ENCODE peak calls at places on chromosomes 11 and 22, in four cellular contexts. O, C, P and A are unnamed samples.

GRCh38 chr11:44626645-44627044 is 61.2 kb downstream of the CD82 start:
- DNase-seq in C (no peak), P (no peak), O (no peak), A (no peak)

GRCh38 chr11:107457205-107457557 is 444 bp downstream of the CWF19L2 start:
- DNase-seq in C (peak), O (no peak), P (peak), A (no peak)

GRCh38 chr11:20909995-20910726 is 240.8 kb downstream of the NELL1 start:
- DNase-seq in P (no peak), C (no peak), O (no peak), A (no peak)

GRCh38 chr11:112270551-112271180 is 10.0 kb upstream of the PLET1 start:
- DNase-seq in O (peak), P (no peak), C (no peak), A (no peak)

GRCh38 chr11:124115782-124116616 is 749 bp downstream of the VWA5A start:
- DNase-seq in O (peak), C (no peak), P (peak), A (no peak)

GRCh38 chr11:46275964-46276641 is 1.4 kb upstream of the CREB3L1 start:
- DNase-seq in P (no peak), C (no peak), O (no peak), A (no peak)

GRCh38 chr11:76550781-76551180 is 106.0 kb downstream of the EMSY start:
- DNase-seq in C (no peak), O (no peak), P (no peak), A (no peak)

GRCh38 chr11:116881153-116881552 is 43.7 kb upstream of the APOA1 start:
- DNase-seq in C (no peak), P (no peak), O (no peak), A (no peak)

GRCh38 chr11:62664405-62665074 is 470 bp downstream of the C11orf98 start:
- DNase-seq in O (peak), P (peak), C (peak), A (no peak)

GRCh38 chr11:112320668-112321067 is 60.0 kb upstream of the PLET1 start:
- DNase-seq in O (no peak), P (no peak), C (peak), A (no peak)

GRCh38 chr11:12127206-12127898 is 17.0 kb downstream of the MICAL2 start:
- DNase-seq in O (no peak), P (no peak), C (no peak), A (no peak)

GRCh38 chr22:42016111-42016510 is 17.5 kb downstream of the WBP2NL start:
- DNase-seq in P (no peak), O (no peak), C (no peak), A (no peak)

GRCh38 chr11:15185021-15185420 is 70.3 kb downstream of the INSC start:
- DNase-seq in P (no peak), O (no peak), C (no peak), A (no peak)

GRCh38 chr11:130449996-130450419 is 1.6 kb downstream of the ADAMTS15 start:
- DNase-seq in O (peak), C (peak), P (peak), A (no peak)

GRCh38 chr22:24107668-24108067 is 73.6 kb upstream of the SUSD2 start:
- DNase-seq in C (peak), P (no peak), O (no peak), A (no peak)

GRCh38 chr22:25726241-25726640 is 15.7 kb upstream of the MYO18B start:
- DNase-seq in O (no peak), P (peak), C (no peak), A (no peak)

GRCh38 chr11:304915-305833 is 2.4 kb upstream of the IFITM2 start:
- DNase-seq in O (peak), C (peak), P (peak), A (peak)

GRCh38 chr22:33303109-33303508 is 244.9 kb upstream of the SYN3 start:
- DNase-seq in O (no peak), C (no peak), P (no peak), A (no peak)

GRCh38 chr11:88631497-88631896 is 294.0 kb upstream of the CTSC start:
- DNase-seq in C (peak), P (peak), O (no peak), A (peak)

GRCh38 chr11:115518983-115519382 is 14.8 kb upstream of the CADM1 start:
- DNase-seq in O (no peak), C (no peak), P (no peak), A (no peak)

GRCh38 chr11:21561589-21561988 is 631.3 kb upstream of the ANO5 start:
- DNase-seq in C (no peak), O (no peak), P (no peak), A (no peak)

GRCh38 chr11:67247946-67248550 is 18.2 kb upstream of the GRK2 start:
- DNase-seq in P (no peak), O (no peak), C (no peak), A (no peak)

GRCh38 chr11:111951565-111951964 is 14.4 kb downstream of the DIXDC1 start:
- DNase-seq in P (no peak), O (no peak), C (no peak), A (no peak)

GRCh38 chr11:95016133-95016532 is 8.9 kb upstream of the KDM4E start:
- DNase-seq in O (no peak), P (no peak), C (no peak), A (no peak)

GRCh38 chr11:3135491-3136440 is 29.3 kb downstream of the OSBPL5 start:
- DNase-seq in O (peak), C (no peak), P (peak), A (peak)
- H2BK5ac ChIP-seq in O (no peak), C (no peak), P (no peak), A (no peak)

GRCh38 chr11:68460741-68461283 is at the start of gene PPP6R3:
- DNase-seq in C (no peak), O (no peak), P (no peak), A (no peak)

GRCh38 chr11:68459886-68460740 is 439 bp upstream of the PPP6R3 start:
- DNase-seq in P (peak), O (peak), C (peak), A (peak)

GRCh38 chr11:68467446-68467845 is 6.9 kb downstream of the PPP6R3 start:
- DNase-seq in P (no peak), C (no peak), O (peak), A (no peak)

GRCh38 chr11:68461284-68461861 is 821 bp downstream of the PPP6R3 start:
- DNase-seq in O (no peak), C (peak), P (peak), A (no peak)

DNA sequence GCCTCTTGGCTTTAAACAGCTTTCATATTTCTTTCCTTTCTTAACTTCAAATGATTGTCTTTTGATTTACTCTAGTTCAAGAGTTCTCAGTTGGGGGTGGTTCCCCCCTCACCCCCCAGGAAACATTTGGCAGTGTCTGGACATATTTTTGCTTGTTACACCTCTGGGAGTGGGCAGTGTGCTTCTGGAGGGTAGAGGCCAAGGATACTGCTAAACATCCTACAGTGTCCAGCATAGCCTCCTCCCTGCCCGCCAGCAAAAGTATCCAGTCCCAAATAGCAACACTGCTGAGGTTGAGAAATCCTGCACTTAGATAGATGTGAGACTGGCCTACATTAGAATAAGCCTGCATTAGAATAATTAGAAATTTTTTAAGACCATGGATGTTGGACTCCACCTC is 3.2 kb downstream of the PPP6R3 start:
- DNase-seq in P (no peak), C (no peak), O (no peak), A (no peak)
- H3K4ac ChIP-seq in P (no peak), C (no peak), O (no peak), A (no peak)

GRCh38 chr11:123063396-123064267 is 1.7 kb upstream of the HSPA8 start:
- DNase-seq in O (no peak), P (peak), C (peak), A (no peak)

GRCh38 chr11:123060265-123061000 is 1.5 kb downstream of the HSPA8 start:
- DNase-seq in C (no peak), P (no peak), O (no peak), A (no peak)

GRCh38 chr11:123062158-123062891 is 389 bp upstream of the HSPA8 start:
- DNase-seq in P (peak), O (peak), C (peak), A (peak)

GRCh38 chr11:123062892-123063395 is 1.0 kb upstream of the HSPA8 start:
- DNase-seq in O (no peak), C (peak), P (peak), A (no peak)

DNA sequence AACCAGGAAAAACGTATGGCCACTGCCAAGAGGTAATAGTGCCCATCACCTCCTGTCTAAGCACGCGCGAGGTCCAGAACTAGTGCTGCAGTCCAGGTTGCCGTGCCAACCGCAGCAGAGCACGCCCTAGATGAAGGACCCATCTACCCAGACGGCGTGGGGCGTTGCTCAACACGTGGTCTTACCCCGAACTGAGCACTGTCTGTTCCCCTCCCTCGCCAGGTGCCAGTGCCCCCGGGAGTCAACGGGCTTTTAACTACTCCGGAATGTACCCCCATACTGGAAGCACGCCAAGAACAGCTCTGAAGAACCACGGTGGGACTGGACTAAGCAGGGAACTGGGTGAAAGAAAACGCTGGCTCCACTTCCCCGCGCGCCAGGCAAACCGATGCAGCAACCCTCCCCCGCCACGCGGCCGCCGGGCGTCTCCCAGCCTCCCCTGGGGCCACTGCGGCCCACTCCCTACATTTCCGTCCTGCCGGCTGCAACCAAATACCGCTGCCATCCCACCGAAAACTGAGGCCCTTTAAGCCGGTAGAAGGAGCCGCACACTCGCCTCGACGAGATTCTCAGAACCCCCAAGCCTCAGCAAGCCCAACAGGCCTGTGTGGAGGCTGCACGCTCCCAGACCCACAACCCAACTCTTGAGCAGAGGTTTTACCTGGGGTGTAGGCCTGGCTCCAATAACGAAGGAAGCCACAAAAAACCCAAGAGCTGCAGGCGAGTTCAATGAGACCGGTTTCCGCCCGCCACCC is at the start of gene HSPA8:
- DNase-seq in C (peak), P (peak), O (peak), A (peak)
- H3K23ac ChIP-seq in C (peak), P (peak), O (no peak), A (peak)

DNA sequence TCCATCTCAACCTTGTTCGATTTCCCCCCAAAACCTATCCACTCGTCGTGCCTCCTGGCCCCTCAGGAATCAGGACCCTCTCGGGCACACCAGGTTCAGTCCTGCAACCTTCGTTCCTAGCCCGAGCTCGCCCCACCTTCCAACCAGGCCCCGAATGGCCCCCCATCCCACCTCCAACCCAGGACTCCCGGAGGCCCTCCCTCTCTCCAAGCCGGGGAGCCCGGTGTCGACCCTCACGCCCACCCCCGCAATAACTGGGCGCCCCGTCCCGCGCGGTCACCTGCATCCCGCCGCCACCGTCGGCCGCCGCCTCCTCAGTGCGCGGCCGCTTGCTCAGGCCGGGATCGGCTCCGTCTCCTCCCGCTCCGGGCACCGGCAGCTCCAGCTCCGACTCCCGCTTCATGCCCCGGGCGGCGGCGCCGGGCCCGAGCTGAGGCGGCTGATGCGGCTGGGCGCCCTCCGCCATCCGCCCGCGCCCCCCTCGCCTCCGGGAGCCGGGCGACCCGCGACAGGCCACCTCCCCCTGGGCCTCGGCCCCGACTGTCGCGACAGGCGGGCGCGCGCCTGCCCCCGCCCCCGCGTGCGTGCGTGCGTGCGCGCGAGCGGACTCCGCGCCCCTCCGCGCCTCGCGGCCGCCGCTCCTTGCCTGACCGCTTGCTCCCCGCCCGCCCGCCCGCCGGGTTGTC is 521 bp downstream of the RBFOX2 start:
- DNase-seq in C (no peak), P (peak), O (no peak), A (peak)
- H2BK5ac ChIP-seq in C (peak), P (peak), O (no peak), A (peak)

GRCh38 chr11:79471071-79471470 is 30.2 kb upstream of the TENM4 start:
- DNase-seq in O (no peak), C (no peak), P (peak), A (no peak)

DNA sequence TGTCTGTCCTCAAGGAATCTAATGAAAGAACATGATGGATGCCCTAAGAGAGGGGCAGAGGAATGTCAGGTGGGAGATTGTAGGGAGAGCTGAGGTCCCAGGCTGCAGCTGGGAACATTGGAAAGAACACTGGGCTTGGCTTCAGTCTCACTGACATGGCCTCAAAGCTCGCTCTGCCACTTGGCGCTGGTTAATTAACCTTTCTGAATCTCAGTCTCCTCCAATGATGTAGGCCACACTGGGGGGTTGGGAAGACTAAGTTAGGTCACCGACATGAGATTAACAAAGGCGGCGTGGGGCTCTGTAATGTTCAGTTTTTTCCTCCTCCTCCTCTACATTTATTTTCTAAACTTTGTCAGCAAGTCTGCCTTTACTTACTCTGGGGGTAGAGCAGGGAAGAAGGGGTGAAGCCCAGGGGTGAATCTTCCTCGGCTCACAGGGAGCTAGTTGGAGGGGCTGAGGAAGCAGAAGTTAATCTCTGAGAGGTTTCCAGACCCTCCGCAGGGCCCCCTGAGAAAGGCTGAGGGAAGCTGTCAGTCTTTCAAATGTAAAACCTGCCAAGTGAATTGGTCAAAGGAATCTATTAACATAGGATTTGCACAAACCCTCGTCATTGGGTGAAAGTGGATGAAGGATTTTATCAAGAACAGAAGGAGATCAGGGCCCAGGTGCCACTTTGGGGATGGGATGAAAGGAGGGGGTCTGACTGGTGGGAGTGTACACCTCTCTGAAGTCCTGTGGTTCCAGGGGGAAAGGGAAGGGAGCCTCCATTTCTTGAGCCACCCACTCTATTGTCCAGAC is 32.1 kb upstream of the TENM4 start:
- DNase-seq in C (no peak), P (peak), O (peak), A (no peak)
- H3K4ac ChIP-seq in C (no peak), P (no peak), O (no peak), A (no peak)